ENCODE peak calls at places on chromosomes 2 and 18, in seven cellular contexts. C is foreskin fibroblast; X is breast epithelium; G is naive thymus-derived CD4-positive, alpha-beta T cell; T is IMR-90; W is HCT116; I is A549. V is an unnamed sample.
A peak's percentile ranks its signal among the peaks of the same experiment; 100 is the strongest.

GRCh38 chr2:10752236-10752635 is 30.8 kb downstream of the ATP6V1C2 start:
- DNase-seq in C (no peak), X (no peak), G (no peak), T (no peak), W (no peak), I (no peak), V (no peak)

GRCh38 chr2:144099746-144100438 is 420.0 kb downstream of the ZEB2 start:
- DNase-seq in C (peak; percentile 51), X (no peak), G (no peak), T (peak; percentile 98), W (no peak), I (peak; percentile 29), V (no peak)

GRCh38 chr2:12091201-12091806 is 344.9 kb downstream of the LPIN1 start:
- DNase-seq in C (peak; percentile 34), X (no peak), G (no peak), T (no peak), W (no peak), I (no peak), V (no peak)

GRCh38 chr2:176118606-176119370 is 2.2 kb downstream of the HOXD10 start:
- DNase-seq in C (no peak), X (peak; percentile 46), G (no peak), T (no peak), W (peak; percentile 69), I (peak; percentile 63), V (no peak)

GRCh38 chr2:149901231-149901859 is 313.8 kb upstream of the MMADHC start:
- DNase-seq in C (peak; percentile 9), X (no peak), G (no peak), T (peak; percentile 39), W (no peak), I (no peak), V (no peak)

GRCh38 chr2:23351388-23352141 is 33.4 kb upstream of the KLHL29 start:
- DNase-seq in C (peak; percentile 64), X (peak; percentile 82), G (no peak), T (peak; percentile 66), W (peak; percentile 54), I (peak; percentile 85), V (peak; percentile 94)

GRCh38 chr2:74849228-74849892 is 15.4 kb downstream of the HK2 start:
- DNase-seq in C (no peak), X (no peak), G (peak; percentile 70), T (peak; percentile 33), W (no peak), I (no peak), V (peak; percentile 39)

GRCh38 chr2:203975912-203976311 is 39.3 kb downstream of the ICOS start:
- DNase-seq in C (no peak), X (no peak), G (no peak), T (no peak), W (no peak), I (no peak), V (no peak)

GRCh38 chr2:215522237-215522636 is 86.4 kb upstream of the FN1 start:
- DNase-seq in C (no peak), X (no peak), G (no peak), T (no peak), W (no peak), I (no peak), V (no peak)

GRCh38 chr2:84481702-84482101 is 22.6 kb upstream of the SUCLG1 start:
- DNase-seq in C (peak; percentile 67), X (no peak), G (peak; percentile 11), T (peak; percentile 77), W (no peak), I (no peak), V (no peak)

GRCh38 chr2:204538179-204539009 is 6.9 kb upstream of the PARD3B start:
- DNase-seq in C (peak; percentile 76), X (no peak), G (no peak), T (peak; percentile 96), W (no peak), I (no peak), V (peak; percentile 47)

GRCh38 chr18:73119574-73119973 is 251.8 kb upstream of the NETO1 start:
- DNase-seq in C (no peak), X (no peak), G (no peak), T (no peak), W (no peak), I (no peak), V (no peak)

GRCh38 chr2:67346718-67347407 is 50.3 kb upstream of the ETAA1 start:
- DNase-seq in C (peak; percentile 43), X (no peak), G (no peak), T (peak; percentile 76), W (no peak), I (no peak), V (no peak)

GRCh38 chr2:158291544-158292175 is 164.9 kb downstream of the CCDC148 start:
- DNase-seq in C (no peak), X (no peak), G (no peak), T (no peak), W (no peak), I (no peak), V (no peak)

GRCh38 chr2:54482725-54483124 is 26.6 kb downstream of the SPTBN1 start:
- DNase-seq in C (peak; percentile 93), X (no peak), G (no peak), T (peak; percentile 90), W (peak; percentile 64), I (no peak), V (peak; percentile 80)

GRCh38 chr2:190459881-190460280 is 51.7 kb downstream of the MFSD6 start:
- DNase-seq in C (no peak), X (no peak), G (no peak), T (no peak), W (no peak), I (no peak), V (no peak)

GRCh38 chr2:150292807-150293206 is 194.7 kb downstream of the RND3 start:
- DNase-seq in C (peak; percentile 34), X (no peak), G (no peak), T (peak; percentile 50), W (no peak), I (no peak), V (no peak)

GRCh38 chr2:188969236-188970032 is 4.7 kb upstream of the COL3A1 start:
- DNase-seq in C (peak; percentile 55), X (no peak), G (no peak), T (peak; percentile 78), W (no peak), I (no peak), V (no peak)

DNA sequence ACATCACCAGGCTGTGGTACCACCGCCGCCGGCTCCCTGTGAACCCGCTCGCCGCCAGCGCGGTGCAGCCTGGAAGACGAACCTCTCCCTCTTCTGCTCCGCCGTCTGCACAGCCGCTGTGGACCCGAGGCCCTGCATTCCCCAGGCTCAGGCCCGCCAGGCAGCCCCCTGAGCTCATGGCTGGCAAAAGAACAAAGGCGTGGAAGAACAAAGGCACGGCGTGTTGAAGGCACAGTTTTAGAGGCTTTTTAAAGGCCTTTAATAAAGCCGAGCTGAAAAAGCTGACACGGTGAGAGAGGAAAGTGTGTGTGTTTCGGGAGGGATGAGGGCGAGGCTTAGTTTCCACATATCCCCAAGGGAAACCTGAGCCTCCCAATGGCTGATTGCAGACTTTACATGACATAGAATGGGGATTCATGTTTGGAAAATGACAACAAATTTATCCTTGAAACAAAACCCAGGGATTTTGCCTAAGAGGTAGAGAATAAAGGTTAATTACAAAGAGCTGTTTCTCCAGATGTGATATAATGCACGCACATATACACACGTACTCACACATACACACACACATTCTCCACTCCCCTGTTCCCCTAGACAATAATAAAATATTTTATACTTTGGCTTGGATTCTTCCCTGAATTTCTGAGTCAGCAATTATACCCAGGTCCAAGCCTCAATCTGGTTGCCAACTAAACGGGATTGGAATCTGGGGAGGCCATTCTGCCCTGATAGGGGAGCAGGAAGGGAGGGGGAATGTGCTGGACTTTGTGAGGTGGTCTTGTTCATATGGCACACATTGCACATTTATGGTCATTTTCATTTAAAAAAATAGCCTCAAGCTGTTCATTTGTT is 39.7 kb downstream of the RFX8 start:
- DNase-seq in C (peak; percentile 59), X (no peak), G (no peak), T (peak; percentile 41), W (no peak), I (no peak), V (peak; percentile 69)
- H3K4me3 ChIP-seq in C (peak overlapping the region; percentile 17), X (peak overlapping the region; percentile 29), G (no peak overlapping the region), T (no peak overlapping the region), W (no peak overlapping the region), I (no peak overlapping the region), V (no peak overlapping the region)

DNA sequence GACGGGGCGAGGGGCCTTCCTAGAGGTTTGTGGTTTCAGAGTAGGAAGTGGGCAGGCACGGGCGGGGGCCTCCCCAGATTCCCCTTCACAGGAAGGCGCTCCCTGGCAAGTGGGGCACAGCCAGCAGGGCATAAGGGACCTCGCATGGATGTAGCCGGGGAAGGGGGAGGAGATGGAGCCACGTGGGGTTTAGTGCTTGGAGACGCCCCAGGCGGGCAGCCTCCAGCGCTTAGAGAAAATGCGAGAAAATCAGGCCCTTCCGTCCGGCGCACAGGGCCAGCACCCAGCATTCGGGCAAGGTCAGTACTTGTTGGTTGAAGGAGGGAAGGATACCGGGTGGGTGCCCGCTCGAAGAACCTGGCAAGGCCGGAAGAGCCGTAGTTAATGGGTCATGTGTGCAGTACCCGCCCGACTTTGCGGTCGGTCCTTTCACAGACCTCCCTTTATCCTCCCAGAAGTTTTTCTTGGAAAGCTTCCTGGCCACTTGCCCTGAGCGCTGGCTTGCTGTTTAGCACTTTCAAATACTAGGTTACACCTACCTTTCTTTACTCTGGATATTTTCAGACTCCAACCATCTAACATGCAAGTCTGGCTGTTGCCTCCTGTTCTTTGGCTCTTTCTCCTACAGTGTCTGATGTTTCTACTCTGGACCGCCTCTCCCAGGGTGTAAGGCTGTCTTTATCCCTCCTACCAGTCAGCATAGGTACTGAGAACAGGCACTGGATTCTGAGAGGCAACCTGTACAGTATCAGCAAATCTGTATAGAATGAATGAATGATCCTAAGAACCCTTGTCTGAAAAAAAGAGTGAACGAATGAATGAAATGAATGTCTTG is 78.1 kb downstream of the CIB4 start:
- DNase-seq in C (no peak), X (peak; percentile 61), G (no peak), T (no peak), W (peak; percentile 29), I (peak; percentile 35), V (peak; percentile 56)
- H3K4me3 ChIP-seq in C (no peak overlapping the region), X (peak overlapping the region; percentile 47), G (no peak overlapping the region), T (no peak overlapping the region), W (peak overlapping the region; percentile 65), I (peak overlapping the region; percentile 50), V (peak overlapping the region; percentile 6)

DNA sequence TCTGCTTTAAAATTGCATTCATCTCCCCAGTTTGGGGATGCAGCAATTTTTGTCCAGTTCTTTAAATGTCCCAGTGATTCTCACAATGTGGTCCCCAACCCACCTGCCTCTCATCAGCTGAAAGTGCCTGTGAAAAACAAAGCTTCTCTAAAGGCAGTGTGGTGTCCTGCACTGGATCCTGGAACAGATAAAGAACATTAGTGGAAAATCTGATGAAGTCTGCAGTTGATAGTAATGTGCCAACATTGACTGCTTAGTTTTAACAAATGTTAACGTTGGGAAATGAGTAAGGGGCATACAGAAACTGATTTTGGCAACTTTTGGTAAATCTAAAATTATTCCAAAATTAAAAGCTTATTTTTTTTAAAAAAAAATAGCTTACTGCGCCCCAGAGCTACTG is 9.3 kb downstream of the FZD5 start:
- DNase-seq in C (no peak), X (no peak), G (no peak), T (no peak), W (no peak), I (no peak), V (no peak)
- H3K4me3 ChIP-seq in C (no peak overlapping the region), X (no peak overlapping the region), G (no peak overlapping the region), T (no peak overlapping the region), W (no peak overlapping the region), I (no peak overlapping the region), V (no peak overlapping the region)

DNA sequence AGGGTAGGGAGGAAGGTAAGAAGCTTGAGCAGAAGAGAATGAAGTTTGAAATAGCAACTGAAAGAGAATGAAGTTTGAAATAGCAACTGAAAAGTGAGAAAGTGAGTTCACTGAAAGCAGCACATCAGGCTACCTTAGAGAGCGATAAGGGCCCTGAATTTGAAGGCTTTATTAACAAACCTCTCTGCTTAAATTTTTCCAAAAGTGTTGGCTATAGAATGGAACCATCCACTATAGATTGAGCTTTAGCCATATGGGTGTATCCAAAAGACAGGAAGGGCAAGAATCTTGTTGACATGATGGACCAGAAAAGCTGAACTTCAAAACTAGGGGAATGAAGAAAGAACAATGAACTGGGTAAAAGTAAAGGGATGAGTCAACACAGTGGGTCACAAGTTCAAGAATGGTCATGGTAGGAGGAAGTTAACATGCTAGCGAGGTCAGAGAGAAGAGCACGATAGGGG is 122.5 kb downstream of the ASXL3 start:
- DNase-seq in C (no peak), X (no peak), G (no peak), T (no peak), W (no peak), I (no peak), V (no peak)
- H3K4me3 ChIP-seq in C (no peak overlapping the region), X (no peak overlapping the region), G (no peak overlapping the region), T (no peak overlapping the region), W (no peak overlapping the region), I (no peak overlapping the region), V (no peak overlapping the region)